ENCODE peak calls at places on chromosomes 6 and 20, in seven cellular contexts. Q is GM04504, J is glutamatergic neuron, S is NCI-H1436 treated with DMSO at 0.1 percent for 48 hours, R is neuronal stem cell, Y is adrenal gland, C is NCI-H1417. F is an unnamed sample.

GRCh38 chr20:24485981-24486380 is 16.6 kb downstream of the SYNDIG1 start:
- DNase-seq in R (no peak), S (no peak), C (no peak), Y (no peak), Q (no peak), J (no peak), F (no peak)

GRCh38 chr6:160388922-160389321 is 40.7 kb downstream of the SLC22A3 start:
- DNase-seq in R (no peak), J (no peak), S (no peak), Q (no peak), C (no peak), Y (no peak), F (no peak)

GRCh38 chr6:113530769-113531168 is 326.4 kb upstream of the MARCKS start:
- DNase-seq in Q (no peak), C (no peak), Y (no peak), S (no peak), J (no peak), R (no peak), F (no peak)

GRCh38 chr6:99933129-99933528 is 60.9 kb downstream of the MCHR2 start:
- DNase-seq in R (no peak), C (no peak), Q (peak; percentile 37), J (no peak), S (no peak), Y (no peak), F (no peak)

GRCh38 chr6:139240161-139241010 is 51.4 kb downstream of the TXLNB start:
- DNase-seq in S (no peak), Y (peak; percentile 34), R (no peak), Q (peak; percentile 39), J (no peak), C (peak; percentile 60), F (no peak)

GRCh38 chr20:33793011-33793931 is 17.9 kb upstream of the CHMP4B start:
- DNase-seq in C (peak; percentile 14), R (no peak), J (no peak), Q (no peak), Y (no peak), S (no peak), F (no peak)

GRCh38 chr6:141667580-141668309 is 465.0 kb upstream of the GJE1 start:
- DNase-seq in S (no peak), Q (no peak), C (no peak), J (no peak), Y (no peak), R (no peak), F (no peak)

GRCh38 chr6:26205161-26205624 is 118.0 kb downstream of the HFE start:
- DNase-seq in Y (peak; percentile 87), R (peak; percentile 68), S (no peak), J (peak; percentile 78), Q (peak; percentile 66), C (peak; percentile 93), F (peak; percentile 95)

GRCh38 chr6:149334682-149335160 is 17.2 kb downstream of the TAB2 start:
- DNase-seq in R (no peak), Q (peak; percentile 37), J (no peak), S (no peak), C (no peak), Y (peak; percentile 42), F (no peak)

GRCh38 chr6:29864037-29864795 is 36.6 kb downstream of the HLA-G start:
- DNase-seq in C (no peak), R (no peak), S (no peak), Y (no peak), Q (no peak), J (no peak), F (no peak)

GRCh38 chr6:133170602-133171001 is 70.6 kb upstream of the EYA4 start:
- DNase-seq in J (no peak), Q (no peak), R (no peak), S (no peak), C (no peak), Y (no peak), F (no peak)

GRCh38 chr6:87154641-87155271 is 609 bp upstream of the ZNF292 start:
- DNase-seq in S (peak; percentile 28), C (peak; percentile 95), J (no peak), R (no peak), Q (peak; percentile 71), Y (peak; percentile 70), F (no peak)

GRCh38 chr6:13811627-13812358 is 2.6 kb downstream of the MCUR1 start:
- DNase-seq in Y (peak; percentile 47), C (no peak), S (no peak), Q (no peak), R (no peak), J (no peak), F (no peak)

GRCh38 chr6:7617954-7618764 is 28.2 kb downstream of the SNRNP48 start:
- DNase-seq in Q (peak; percentile 74), C (no peak), J (no peak), R (no peak), Y (peak; percentile 79), S (no peak), F (no peak)

GRCh38 chr6:92827104-92827503 is 592.3 kb downstream of the EPHA7 start:
- DNase-seq in R (no peak), Q (no peak), Y (no peak), C (no peak), J (no peak), S (no peak), F (no peak)

GRCh38 chr6:139109558-139109957 is 25.3 kb upstream of the HECA start:
- DNase-seq in S (no peak), C (no peak), Y (no peak), J (peak; percentile 20), R (no peak), Q (no peak), F (peak; percentile 62)

GRCh38 chr6:28811873-28812272 is 111.9 kb downstream of the TRIM27 start:
- DNase-seq in J (no peak), Q (no peak), Y (no peak), C (no peak), S (no peak), R (no peak), F (no peak)

GRCh38 chr6:148415511-148416286 is 73.1 kb downstream of the SASH1 start:
- DNase-seq in C (peak; percentile 64), Y (no peak), Q (no peak), S (no peak), J (no peak), R (no peak), F (peak; percentile 82)

GRCh38 chr6:14804444-14805210 is 441.2 kb upstream of the JARID2 start:
- DNase-seq in Q (peak; percentile 58), R (no peak), Y (peak; percentile 81), C (peak; percentile 79), J (no peak), S (no peak), F (no peak)

GRCh38 chr6:108163644-108164536 is 1.9 kb upstream of the NR2E1 start:
- DNase-seq in Q (no peak), R (no peak), S (no peak), Y (no peak), J (no peak), C (no peak), F (no peak)

GRCh38 chr6:28756555-28756918 is 167.2 kb downstream of the TRIM27 start:
- DNase-seq in R (no peak), J (no peak), S (no peak), C (no peak), Y (no peak), Q (no peak), F (no peak)

GRCh38 chr6:134503542-134504281 is 185.8 kb upstream of the SGK1 start:
- DNase-seq in Q (no peak), J (no peak), S (no peak), R (no peak), Y (no peak), C (no peak), F (no peak)

GRCh38 chr6:42084889-42085288 is 34.6 kb downstream of the TAF8 start:
- DNase-seq in Q (no peak), S (no peak), J (no peak), R (no peak), C (no peak), Y (no peak), F (no peak)

GRCh38 chr6:168418151-168418551 is 22.8 kb upstream of the SMOC2 start:
- DNase-seq in Y (no peak), C (no peak), J (no peak), Q (no peak), R (no peak), S (no peak), F (peak; percentile 32)

GRCh38 chr6:19759117-19759880 is 77.9 kb upstream of the ID4 start:
- DNase-seq in R (no peak), C (no peak), J (no peak), Y (no peak), Q (peak; percentile 79), S (no peak), F (no peak)

GRCh38 chr20:63974402-63975200 is 4.8 kb downstream of the SAMD10 start:
- DNase-seq in C (peak; percentile 99), Q (no peak), J (no peak), Y (no peak), S (no peak), R (no peak), F (no peak)

GRCh38 chr20:41476013-41476441 is 109.4 kb upstream of the EMILIN3 start:
- DNase-seq in J (no peak), Y (peak; percentile 64), C (peak; percentile 88), Q (peak; percentile 80), R (no peak), S (no peak), F (no peak)

GRCh38 chr20:58871533-58872102 is 19.1 kb downstream of the GNAS start:
- DNase-seq in J (no peak), R (no peak), C (no peak), S (no peak), Y (no peak), Q (no peak), F (no peak)

GRCh38 chr6:170036916-170037315 is 254.0 kb downstream of the DLL1 start:
- DNase-seq in Y (no peak), S (no peak), Q (no peak), C (no peak), R (no peak), J (peak; percentile 2), F (no peak)

GRCh38 chr20:7617797-7618196 is 322.5 kb downstream of the HAO1 start:
- DNase-seq in C (no peak), R (no peak), Q (no peak), J (no peak), S (no peak), Y (no peak), F (no peak)

GRCh38 chr6:132590362-132590761 is 821 bp upstream of the TAAR5 start:
- DNase-seq in J (no peak), R (no peak), S (no peak), Q (no peak), C (peak; percentile 55), Y (no peak), F (no peak)